ENCODE peak calls at places on chromosome 2, in seven cellular contexts. Q, N, C, P, R, S and W are unnamed samples.
A peak's percentile ranks its signal among the peaks of the same experiment; 100 is the strongest.

GRCh38 chr2:62768615-62769014 is 63.1 kb downstream of the EHBP1 start:
- DNase-seq in P (no peak), Q (no peak), C (no peak), S (no peak), R (no peak), N (no peak), W (no peak)

GRCh38 chr2:22894761-22895160 is 490.2 kb upstream of the KLHL29 start:
- DNase-seq in S (no peak), C (no peak), N (no peak), R (no peak), P (no peak), Q (no peak), W (no peak)

GRCh38 chr2:60158262-60158661 is 395.2 kb downstream of the BCL11A start:
- DNase-seq in Q (peak; percentile 28), P (no peak), R (no peak), N (no peak), C (no peak), S (no peak), W (no peak)

GRCh38 chr2:222318712-222319575 is 20.1 kb upstream of the PAX3 start:
- DNase-seq in N (peak; percentile 54), C (peak; percentile 55), P (peak; percentile 78), Q (peak; percentile 81), R (no peak), S (no peak), W (no peak)

GRCh38 chr2:175203621-175204496 is 22.3 kb upstream of the ATP5MC3 start:
- DNase-seq in Q (no peak), C (no peak), P (peak; percentile 70), N (peak; percentile 63), R (peak; percentile 24), S (no peak), W (no peak)

GRCh38 chr2:19784456-19784855 is 117.3 kb downstream of the TTC32 start:
- DNase-seq in Q (no peak), R (no peak), P (no peak), S (no peak), C (no peak), N (no peak), W (no peak)

GRCh38 chr2:205811387-205811786 is 129.1 kb downstream of the NRP2 start:
- DNase-seq in Q (no peak), R (no peak), N (peak; percentile 81), C (no peak), P (no peak), S (no peak), W (no peak)

GRCh38 chr2:28413896-28414290 is 21.2 kb downstream of the FOSL2 start:
- DNase-seq in N (no peak), R (no peak), S (no peak), C (no peak), Q (no peak), P (no peak), W (no peak)

GRCh38 chr2:229610359-229610758 is 104.0 kb downstream of the DNER start:
- DNase-seq in Q (no peak), N (peak; percentile 65), C (no peak), S (no peak), P (no peak), R (no peak), W (no peak)

GRCh38 chr2:140529706-140530105 is 1601.1 kb downstream of the LRP1B start:
- DNase-seq in S (no peak), N (no peak), C (no peak), P (no peak), R (no peak), Q (no peak), W (no peak)

GRCh38 chr2:102283996-102284395 is 27.4 kb upstream of the IL1RL1 start:
- DNase-seq in N (peak; percentile 21), S (no peak), Q (no peak), P (no peak), C (no peak), R (no peak), W (no peak)

GRCh38 chr2:238848566-238848940 is 668 bp downstream of the TWIST2 start:
- DNase-seq in N (no peak), Q (no peak), S (no peak), P (no peak), C (peak; percentile 57), R (no peak), W (no peak)

GRCh38 chr2:16633632-16634430 is 31.8 kb downstream of the CYRIA start:
- DNase-seq in P (no peak), C (no peak), S (no peak), Q (no peak), N (no peak), R (no peak), W (peak; percentile 83)

GRCh38 chr2:7061921-7062320 is 144.7 kb downstream of the RNF144A start:
- DNase-seq in N (no peak), Q (no peak), S (no peak), P (no peak), C (no peak), R (no peak), W (no peak)

GRCh38 chr2:196066794-196067382 is 1.7 kb downstream of the DNAH7 start:
- DNase-seq in R (no peak), C (no peak), N (peak; percentile 45), P (no peak), Q (no peak), S (no peak), W (no peak)

GRCh38 chr2:175363719-175364118 is 182.2 kb upstream of the ATP5MC3 start:
- DNase-seq in N (no peak), S (no peak), Q (no peak), R (no peak), C (no peak), P (no peak), W (no peak)

GRCh38 chr2:102273619-102274211 is 37.6 kb upstream of the IL1RL1 start:
- DNase-seq in N (peak; percentile 98), Q (no peak), S (no peak), R (no peak), P (no peak), C (no peak), W (peak; percentile 56)

GRCh38 chr2:233764264-233764663 is 4.2 kb downstream of the UGT1A1 start:
- DNase-seq in N (peak; percentile 81), Q (no peak), C (no peak), R (peak; percentile 42), S (no peak), P (peak; percentile 7), W (no peak)

GRCh38 chr2:174607989-174608865 is 10.6 kb upstream of the WIPF1 start:
- DNase-seq in C (no peak), Q (no peak), S (no peak), P (no peak), R (no peak), N (no peak), W (no peak)

GRCh38 chr2:20218331-20219320 is 6.3 kb downstream of the SDC1 start:
- DNase-seq in S (no peak), Q (no peak), R (no peak), P (no peak), N (no peak), C (no peak), W (no peak)

GRCh38 chr2:26685312-26685711 is 7.2 kb upstream of the KCNK3 start:
- DNase-seq in P (no peak), C (no peak), S (no peak), N (no peak), R (no peak), Q (no peak), W (no peak)

GRCh38 chr2:118014492-118014824 is 588 bp upstream of the CCDC93 start:
- DNase-seq in C (no peak), R (no peak), Q (no peak), N (no peak), S (no peak), P (no peak), W (no peak)

GRCh38 chr2:96164459-96165184 is 19.4 kb upstream of the DUSP2 start:
- DNase-seq in P (no peak), C (no peak), S (no peak), Q (peak; percentile 87), N (no peak), R (no peak), W (no peak)

GRCh38 chr2:136054856-136055255 is 63.1 kb downstream of the CXCR4 start:
- DNase-seq in P (no peak), R (no peak), N (no peak), Q (no peak), S (no peak), C (no peak), W (no peak)

GRCh38 chr2:8886197-8886508 is 48.7 kb upstream of the KIDINS220 start:
- DNase-seq in N (no peak), P (no peak), R (no peak), C (no peak), Q (no peak), S (no peak), W (no peak)

GRCh38 chr2:834233-834632 is 116.4 kb upstream of the SNTG2 start:
- DNase-seq in R (no peak), C (no peak), N (no peak), Q (no peak), P (no peak), S (no peak), W (no peak)

GRCh38 chr2:147630585-147630984 is 214.2 kb upstream of the ACVR2A start:
- DNase-seq in S (no peak), Q (no peak), C (no peak), R (no peak), P (no peak), N (no peak), W (peak; percentile 69)

DNA sequence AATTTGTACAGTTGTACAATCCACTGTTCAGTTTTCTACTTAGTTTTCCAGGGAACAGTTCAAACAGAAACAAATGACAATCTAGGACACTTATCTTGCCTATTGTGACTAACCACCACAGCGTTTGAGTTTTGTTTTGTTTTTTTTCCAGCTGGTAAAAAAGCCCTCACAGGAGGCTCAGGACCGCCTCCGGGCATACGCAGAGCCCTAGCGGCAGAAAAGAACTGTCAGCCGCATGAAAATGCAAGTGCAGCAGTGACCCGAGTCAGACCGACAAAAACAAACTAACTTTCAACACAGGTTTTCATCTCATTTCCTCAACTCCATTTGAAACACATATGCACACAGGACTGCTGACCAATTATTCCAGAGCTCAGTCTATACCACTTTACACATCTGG is 68.6 kb downstream of the STEAP3 start:
- DNase-seq in N (peak; percentile 27), Q (no peak), C (no peak), P (no peak), R (no peak), S (no peak), W (no peak)
- TF ChIP-seq CTCF in N (peak; percentile 19), Q (no peak), C (no peak), P (no peak), R (peak; percentile 36), S (no peak), W (no peak)

GRCh38 chr2:166419616-166419934 is 43.8 kb upstream of the SCN9A start:
- DNase-seq in Q (no peak), N (peak; percentile 67), P (no peak), R (peak; percentile 21), S (no peak), C (no peak), W (no peak)
- TF ChIP-seq CTCF in Q (peak; percentile 18), N (peak; percentile 48), P (no peak), R (peak; percentile 65), S (no peak), C (no peak), W (peak; percentile 18)

DNA sequence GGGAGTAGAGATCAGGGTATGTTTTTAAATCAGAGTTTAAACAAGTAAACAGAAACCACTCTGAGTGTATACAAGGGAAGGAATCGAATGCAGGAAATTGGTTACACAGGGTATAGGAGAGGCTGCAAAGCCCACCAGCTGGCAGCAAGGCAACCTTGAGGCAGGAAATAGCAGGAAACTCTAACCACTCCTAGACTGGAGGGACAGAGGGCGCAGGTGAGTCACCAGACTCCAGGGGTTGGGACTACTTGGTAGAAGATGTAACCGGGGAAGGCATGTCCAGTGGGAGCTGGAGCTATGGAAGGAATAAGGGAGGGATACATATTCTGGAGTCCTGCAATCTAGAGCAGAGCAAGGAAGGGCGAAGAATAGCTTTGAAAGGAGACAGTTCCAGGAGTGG is 152.3 kb downstream of the MEIS1 start:
- DNase-seq in P (peak; percentile 39), Q (no peak), S (no peak), R (no peak), N (peak; percentile 30), C (no peak), W (no peak)
- TF ChIP-seq CTCF in P (peak; percentile 41), Q (no peak), S (no peak), R (peak; percentile 9), N (peak; percentile 25), C (no peak), W (no peak)

GRCh38 chr2:65553504-65554074 is 121.2 kb upstream of the SPRED2 start:
- DNase-seq in Q (no peak), P (no peak), R (no peak), S (no peak), C (no peak), N (no peak), W (no peak)
- TF ChIP-seq CTCF in Q (no peak), P (no peak), R (no peak), S (no peak), C (no peak), N (no peak), W (peak; percentile 54)